ENCODE peak calls at places on chromosomes 16 and 17, in seven cellular contexts. One of them, this sample, is unnamed.

GRCh38 chr17:20228410-20228809 is 219.3 kb downstream of the SPECC1 start:
- DNase-seq in nephron progenitor cell: no peak
- DNase-seq in NCI-H187: no peak
- DNase-seq in renal cortical epithelial cell: no peak
- DNase-seq in mesothelial cell of epicardium: no peak
- DNase-seq in NCI-H510A treated with DMSO at 0.1 percent for 48 hours: no peak
- DNase-seq in amniotic stem cell: no peak
- DNase-seq in this sample: no peak

GRCh38 chr16:4733747-4734062 is 366 bp downstream of the ANKS3 start:
- DNase-seq in amniotic stem cell: no peak
- DNase-seq in NCI-H187: no peak
- DNase-seq in nephron progenitor cell: no peak
- DNase-seq in mesothelial cell of epicardium: no peak
- DNase-seq in renal cortical epithelial cell: no peak
- DNase-seq in NCI-H510A treated with DMSO at 0.1 percent for 48 hours: no peak
- DNase-seq in this sample: no peak

GRCh38 chr17:1083451-1084187 is 86.7 kb downstream of the TIMM22 start:
- DNase-seq in renal cortical epithelial cell: no peak
- DNase-seq in amniotic stem cell: no peak
- DNase-seq in nephron progenitor cell: no peak
- DNase-seq in NCI-H510A treated with DMSO at 0.1 percent for 48 hours: peak
- DNase-seq in NCI-H187: no peak
- DNase-seq in mesothelial cell of epicardium: no peak
- DNase-seq in this sample: no peak

GRCh38 chr17:12523244-12523643 is 142.4 kb upstream of the MYOCD start:
- DNase-seq in mesothelial cell of epicardium: no peak
- DNase-seq in NCI-H510A treated with DMSO at 0.1 percent for 48 hours: no peak
- DNase-seq in nephron progenitor cell: no peak
- DNase-seq in renal cortical epithelial cell: no peak
- DNase-seq in amniotic stem cell: no peak
- DNase-seq in NCI-H187: no peak
- DNase-seq in this sample: no peak

GRCh38 chr16:89420204-89420603 is 70.2 kb downstream of the ANKRD11 start:
- DNase-seq in renal cortical epithelial cell: no peak
- DNase-seq in mesothelial cell of epicardium: no peak
- DNase-seq in amniotic stem cell: no peak
- DNase-seq in nephron progenitor cell: no peak
- DNase-seq in NCI-H187: no peak
- DNase-seq in NCI-H510A treated with DMSO at 0.1 percent for 48 hours: no peak
- DNase-seq in this sample: no peak

GRCh38 chr17:39736319-39737165 is 1.2 kb upstream of the GRB7 start:
- DNase-seq in NCI-H510A treated with DMSO at 0.1 percent for 48 hours: peak
- DNase-seq in mesothelial cell of epicardium: no peak
- DNase-seq in nephron progenitor cell: no peak
- DNase-seq in amniotic stem cell: no peak
- DNase-seq in renal cortical epithelial cell: no peak
- DNase-seq in NCI-H187: no peak
- DNase-seq in this sample: no peak

GRCh38 chr17:4433515-4434031 is at the start of gene SPNS3:
- DNase-seq in NCI-H510A treated with DMSO at 0.1 percent for 48 hours: no peak
- DNase-seq in renal cortical epithelial cell: no peak
- DNase-seq in nephron progenitor cell: no peak
- DNase-seq in amniotic stem cell: no peak
- DNase-seq in mesothelial cell of epicardium: no peak
- DNase-seq in NCI-H187: no peak
- DNase-seq in this sample: peak

GRCh38 chr16:8665529-8665928 is 8.9 kb upstream of the ABAT start:
- DNase-seq in amniotic stem cell: no peak
- DNase-seq in NCI-H510A treated with DMSO at 0.1 percent for 48 hours: no peak
- DNase-seq in mesothelial cell of epicardium: no peak
- DNase-seq in renal cortical epithelial cell: no peak
- DNase-seq in nephron progenitor cell: no peak
- DNase-seq in NCI-H187: no peak
- DNase-seq in this sample: no peak

GRCh38 chr16:58670177-58670576 is 14.4 kb downstream of the SLC38A7 start:
- DNase-seq in NCI-H187: no peak
- DNase-seq in nephron progenitor cell: no peak
- DNase-seq in renal cortical epithelial cell: no peak
- DNase-seq in NCI-H510A treated with DMSO at 0.1 percent for 48 hours: no peak
- DNase-seq in mesothelial cell of epicardium: no peak
- DNase-seq in amniotic stem cell: no peak
- DNase-seq in this sample: no peak

GRCh38 chr17:80474231-80474932 is 2.0 kb downstream of the NPTX1 start:
- DNase-seq in NCI-H187: no peak
- DNase-seq in renal cortical epithelial cell: peak
- DNase-seq in nephron progenitor cell: peak
- DNase-seq in NCI-H510A treated with DMSO at 0.1 percent for 48 hours: peak
- DNase-seq in amniotic stem cell: no peak
- DNase-seq in mesothelial cell of epicardium: no peak
- DNase-seq in this sample: no peak

GRCh38 chr17:48100591-48101011 is 677 bp downstream of the CBX1 start:
- DNase-seq in NCI-H510A treated with DMSO at 0.1 percent for 48 hours: peak
- DNase-seq in nephron progenitor cell: peak
- DNase-seq in amniotic stem cell: no peak
- DNase-seq in NCI-H187: no peak
- DNase-seq in renal cortical epithelial cell: peak
- DNase-seq in mesothelial cell of epicardium: peak
- DNase-seq in this sample: no peak

GRCh38 chr17:81710514-81711308 is 1.4 kb upstream of the SLC25A10 start:
- DNase-seq in nephron progenitor cell: no peak
- DNase-seq in amniotic stem cell: no peak
- DNase-seq in renal cortical epithelial cell: no peak
- DNase-seq in NCI-H510A treated with DMSO at 0.1 percent for 48 hours: no peak
- DNase-seq in mesothelial cell of epicardium: no peak
- DNase-seq in NCI-H187: no peak
- DNase-seq in this sample: peak

GRCh38 chr17:10270258-10270657 is 71.9 kb upstream of the GAS7 start:
- DNase-seq in mesothelial cell of epicardium: no peak
- DNase-seq in renal cortical epithelial cell: no peak
- DNase-seq in amniotic stem cell: no peak
- DNase-seq in NCI-H187: no peak
- DNase-seq in nephron progenitor cell: no peak
- DNase-seq in NCI-H510A treated with DMSO at 0.1 percent for 48 hours: no peak
- DNase-seq in this sample: no peak

GRCh38 chr17:76232342-76232741 is 8.0 kb downstream of the RNF157 start:
- DNase-seq in mesothelial cell of epicardium: no peak
- DNase-seq in NCI-H510A treated with DMSO at 0.1 percent for 48 hours: no peak
- DNase-seq in amniotic stem cell: no peak
- DNase-seq in NCI-H187: no peak
- DNase-seq in renal cortical epithelial cell: no peak
- DNase-seq in nephron progenitor cell: no peak
- DNase-seq in this sample: no peak

GRCh38 chr17:77354721-77355455 is 214.1 kb downstream of the SEC14L1 start:
- DNase-seq in nephron progenitor cell: no peak
- DNase-seq in amniotic stem cell: peak
- DNase-seq in renal cortical epithelial cell: no peak
- DNase-seq in NCI-H510A treated with DMSO at 0.1 percent for 48 hours: no peak
- DNase-seq in NCI-H187: no peak
- DNase-seq in mesothelial cell of epicardium: peak
- DNase-seq in this sample: no peak

GRCh38 chr16:30570621-30571443 is 682 bp downstream of the ZNF688 start:
- DNase-seq in amniotic stem cell: no peak
- DNase-seq in nephron progenitor cell: peak
- DNase-seq in NCI-H187: no peak
- DNase-seq in mesothelial cell of epicardium: peak
- DNase-seq in renal cortical epithelial cell: peak
- DNase-seq in NCI-H510A treated with DMSO at 0.1 percent for 48 hours: peak
- DNase-seq in this sample: no peak

GRCh38 chr17:9409430-9409829 is 166.2 kb downstream of the STX8 start:
- DNase-seq in NCI-H187: no peak
- DNase-seq in renal cortical epithelial cell: no peak
- DNase-seq in mesothelial cell of epicardium: no peak
- DNase-seq in amniotic stem cell: no peak
- DNase-seq in NCI-H510A treated with DMSO at 0.1 percent for 48 hours: no peak
- DNase-seq in nephron progenitor cell: no peak
- DNase-seq in this sample: no peak

This sample was measured in activated CD4-positive, alpha-beta memory T cell treated with anti-CD3 and anti-CD28 coated beads, Interleukin-2, amount 10 ng/mL, durations not matched to agents 7 days and 5 days.